ENCODE peak calls at places on chromosomes 4 and X, in eight cellular contexts. One of them, this sample, is unnamed.

GRCh38 chrX:70398899-70399298 is 24.2 kb upstream of the GDPD2 start:
- DNase-seq in right cardiac atrium: no peak
- DNase-seq in stimulated activated CD4-positive, alpha-beta T cell treated with anti-CD3 and anti-CD28 coated beads, TNF-alpha, amount 100 ng/mL, for 24 hours: no peak
- DNase-seq in epithelial cell of proximal tubule: no peak
- DNase-seq in H54: no peak
- DNase-seq in RWPE2: no peak
- DNase-seq in NCI-H1436: no peak
- DNase-seq in stimulated activated naive B cell treated with anti-CD40 and anti-IgM and Interleukin-4, amounts not matched to agents 10 μg/mL and 1 μg/mL and 100 μg/mL, for 72 hours: no peak
- DNase-seq in this sample: no peak

GRCh38 chrX:105775672-105776071 is 46.7 kb upstream of the NRK start:
- DNase-seq in right cardiac atrium: no peak
- DNase-seq in stimulated activated CD4-positive, alpha-beta T cell treated with anti-CD3 and anti-CD28 coated beads, TNF-alpha, amount 100 ng/mL, for 24 hours: no peak
- DNase-seq in epithelial cell of proximal tubule: no peak
- DNase-seq in H54: no peak
- DNase-seq in RWPE2: no peak
- DNase-seq in NCI-H1436: no peak
- DNase-seq in stimulated activated naive B cell treated with anti-CD40 and anti-IgM and Interleukin-4, amounts not matched to agents 10 μg/mL and 1 μg/mL and 100 μg/mL, for 72 hours: no peak
- DNase-seq in this sample: no peak

GRCh38 chr4:111770514-111770913 is 374.7 kb upstream of the FAM241A start:
- DNase-seq in right cardiac atrium: no peak
- DNase-seq in stimulated activated CD4-positive, alpha-beta T cell treated with anti-CD3 and anti-CD28 coated beads, TNF-alpha, amount 100 ng/mL, for 24 hours: no peak
- DNase-seq in epithelial cell of proximal tubule: no peak
- DNase-seq in H54: no peak
- DNase-seq in RWPE2: no peak
- DNase-seq in NCI-H1436: no peak
- DNase-seq in stimulated activated naive B cell treated with anti-CD40 and anti-IgM and Interleukin-4, amounts not matched to agents 10 μg/mL and 1 μg/mL and 100 μg/mL, for 72 hours: no peak
- DNase-seq in this sample: no peak

GRCh38 chr4:147336252-147336651 is 144.6 kb upstream of the EDNRA start:
- DNase-seq in right cardiac atrium: no peak
- DNase-seq in stimulated activated CD4-positive, alpha-beta T cell treated with anti-CD3 and anti-CD28 coated beads, TNF-alpha, amount 100 ng/mL, for 24 hours: no peak
- DNase-seq in epithelial cell of proximal tubule: no peak
- DNase-seq in H54: no peak
- DNase-seq in RWPE2: no peak
- DNase-seq in NCI-H1436: no peak
- DNase-seq in stimulated activated naive B cell treated with anti-CD40 and anti-IgM and Interleukin-4, amounts not matched to agents 10 μg/mL and 1 μg/mL and 100 μg/mL, for 72 hours: no peak
- DNase-seq in this sample: no peak

GRCh38 chr4:66736593-66736992 is 808.7 kb downstream of the CENPC start:
- DNase-seq in right cardiac atrium: no peak
- DNase-seq in stimulated activated CD4-positive, alpha-beta T cell treated with anti-CD3 and anti-CD28 coated beads, TNF-alpha, amount 100 ng/mL, for 24 hours: no peak
- DNase-seq in epithelial cell of proximal tubule: no peak
- DNase-seq in H54: no peak
- DNase-seq in RWPE2: no peak
- DNase-seq in NCI-H1436: no peak
- DNase-seq in stimulated activated naive B cell treated with anti-CD40 and anti-IgM and Interleukin-4, amounts not matched to agents 10 μg/mL and 1 μg/mL and 100 μg/mL, for 72 hours: no peak
- DNase-seq in this sample: no peak

GRCh38 chr4:173509031-173510001 is 20.7 kb downstream of the HAND2 start:
- DNase-seq in right cardiac atrium: peak; percentile 90
- DNase-seq in stimulated activated CD4-positive, alpha-beta T cell treated with anti-CD3 and anti-CD28 coated beads, TNF-alpha, amount 100 ng/mL, for 24 hours: no peak
- DNase-seq in epithelial cell of proximal tubule: no peak
- DNase-seq in H54: no peak
- DNase-seq in RWPE2: no peak
- DNase-seq in NCI-H1436: no peak
- DNase-seq in stimulated activated naive B cell treated with anti-CD40 and anti-IgM and Interleukin-4, amounts not matched to agents 10 μg/mL and 1 μg/mL and 100 μg/mL, for 72 hours: no peak
- DNase-seq in this sample: no peak

GRCh38 chr4:66052426-66052825 is 382.1 kb upstream of the EPHA5 start:
- DNase-seq in right cardiac atrium: no peak
- DNase-seq in stimulated activated CD4-positive, alpha-beta T cell treated with anti-CD3 and anti-CD28 coated beads, TNF-alpha, amount 100 ng/mL, for 24 hours: no peak
- DNase-seq in epithelial cell of proximal tubule: no peak
- DNase-seq in H54: no peak
- DNase-seq in RWPE2: no peak
- DNase-seq in NCI-H1436: no peak
- DNase-seq in stimulated activated naive B cell treated with anti-CD40 and anti-IgM and Interleukin-4, amounts not matched to agents 10 μg/mL and 1 μg/mL and 100 μg/mL, for 72 hours: no peak
- DNase-seq in this sample: no peak

GRCh38 chr4:30718021-30718888 is 1.9 kb upstream of the PCDH7 start:
- DNase-seq in right cardiac atrium: peak; percentile 71
- DNase-seq in stimulated activated CD4-positive, alpha-beta T cell treated with anti-CD3 and anti-CD28 coated beads, TNF-alpha, amount 100 ng/mL, for 24 hours: no peak
- DNase-seq in epithelial cell of proximal tubule: no peak
- DNase-seq in H54: no peak
- DNase-seq in RWPE2: peak; percentile 66
- DNase-seq in NCI-H1436: no peak
- DNase-seq in stimulated activated naive B cell treated with anti-CD40 and anti-IgM and Interleukin-4, amounts not matched to agents 10 μg/mL and 1 μg/mL and 100 μg/mL, for 72 hours: no peak
- DNase-seq in this sample: no peak

GRCh38 chr4:82515705-82516104 is 46.1 kb downstream of the TMEM150C start:
- DNase-seq in right cardiac atrium: peak; percentile 69
- DNase-seq in stimulated activated CD4-positive, alpha-beta T cell treated with anti-CD3 and anti-CD28 coated beads, TNF-alpha, amount 100 ng/mL, for 24 hours: no peak
- DNase-seq in epithelial cell of proximal tubule: peak; percentile 31
- DNase-seq in H54: no peak
- DNase-seq in RWPE2: no peak
- DNase-seq in NCI-H1436: no peak
- DNase-seq in stimulated activated naive B cell treated with anti-CD40 and anti-IgM and Interleukin-4, amounts not matched to agents 10 μg/mL and 1 μg/mL and 100 μg/mL, for 72 hours: no peak
- DNase-seq in this sample: no peak

GRCh38 chr4:172649143-172649542 is 519.5 kb upstream of the GALNT7 start:
- DNase-seq in right cardiac atrium: no peak
- DNase-seq in stimulated activated CD4-positive, alpha-beta T cell treated with anti-CD3 and anti-CD28 coated beads, TNF-alpha, amount 100 ng/mL, for 24 hours: no peak
- DNase-seq in epithelial cell of proximal tubule: no peak
- DNase-seq in H54: no peak
- DNase-seq in RWPE2: no peak
- DNase-seq in NCI-H1436: no peak
- DNase-seq in stimulated activated naive B cell treated with anti-CD40 and anti-IgM and Interleukin-4, amounts not matched to agents 10 μg/mL and 1 μg/mL and 100 μg/mL, for 72 hours: no peak
- DNase-seq in this sample: no peak

GRCh38 chr4:118351851-118352827 is 664 bp downstream of the PRSS12 start:
- DNase-seq in right cardiac atrium: peak; percentile 50
- DNase-seq in stimulated activated CD4-positive, alpha-beta T cell treated with anti-CD3 and anti-CD28 coated beads, TNF-alpha, amount 100 ng/mL, for 24 hours: no peak
- DNase-seq in epithelial cell of proximal tubule: no peak
- DNase-seq in H54: no peak
- DNase-seq in RWPE2: no peak
- DNase-seq in NCI-H1436: no peak
- DNase-seq in stimulated activated naive B cell treated with anti-CD40 and anti-IgM and Interleukin-4, amounts not matched to agents 10 μg/mL and 1 μg/mL and 100 μg/mL, for 72 hours: no peak
- DNase-seq in this sample: peak; percentile 79

GRCh38 chr4:139890810-139891209 is 225.2 kb downstream of the MGST2 start:
- DNase-seq in right cardiac atrium: no peak
- DNase-seq in stimulated activated CD4-positive, alpha-beta T cell treated with anti-CD3 and anti-CD28 coated beads, TNF-alpha, amount 100 ng/mL, for 24 hours: no peak
- DNase-seq in epithelial cell of proximal tubule: no peak
- DNase-seq in H54: no peak
- DNase-seq in RWPE2: no peak
- DNase-seq in NCI-H1436: no peak
- DNase-seq in stimulated activated naive B cell treated with anti-CD40 and anti-IgM and Interleukin-4, amounts not matched to agents 10 μg/mL and 1 μg/mL and 100 μg/mL, for 72 hours: no peak
- DNase-seq in this sample: no peak

GRCh38 chr4:6019316-6020263 is 1.4 kb upstream of the C4orf50 start:
- DNase-seq in right cardiac atrium: peak; percentile 68
- DNase-seq in stimulated activated CD4-positive, alpha-beta T cell treated with anti-CD3 and anti-CD28 coated beads, TNF-alpha, amount 100 ng/mL, for 24 hours: no peak
- DNase-seq in epithelial cell of proximal tubule: peak; percentile 19
- DNase-seq in H54: peak; percentile 72
- DNase-seq in RWPE2: no peak
- DNase-seq in NCI-H1436: peak; percentile 32
- DNase-seq in stimulated activated naive B cell treated with anti-CD40 and anti-IgM and Interleukin-4, amounts not matched to agents 10 μg/mL and 1 μg/mL and 100 μg/mL, for 72 hours: no peak
- DNase-seq in this sample: peak; percentile 36

GRCh38 chrX:85573801-85574200 is 194.3 kb upstream of the POF1B start:
- DNase-seq in right cardiac atrium: no peak
- DNase-seq in stimulated activated CD4-positive, alpha-beta T cell treated with anti-CD3 and anti-CD28 coated beads, TNF-alpha, amount 100 ng/mL, for 24 hours: no peak
- DNase-seq in epithelial cell of proximal tubule: no peak
- DNase-seq in H54: no peak
- DNase-seq in RWPE2: no peak
- DNase-seq in NCI-H1436: no peak
- DNase-seq in stimulated activated naive B cell treated with anti-CD40 and anti-IgM and Interleukin-4, amounts not matched to agents 10 μg/mL and 1 μg/mL and 100 μg/mL, for 72 hours: no peak
- DNase-seq in this sample: no peak

GRCh38 chrX:135484636-135485289 is 35.7 kb upstream of the INTS6L start:
- DNase-seq in right cardiac atrium: no peak
- DNase-seq in stimulated activated CD4-positive, alpha-beta T cell treated with anti-CD3 and anti-CD28 coated beads, TNF-alpha, amount 100 ng/mL, for 24 hours: no peak
- DNase-seq in epithelial cell of proximal tubule: peak; percentile 1
- DNase-seq in H54: peak; percentile 3
- DNase-seq in RWPE2: no peak
- DNase-seq in NCI-H1436: no peak
- DNase-seq in stimulated activated naive B cell treated with anti-CD40 and anti-IgM and Interleukin-4, amounts not matched to agents 10 μg/mL and 1 μg/mL and 100 μg/mL, for 72 hours: peak; percentile 6
- DNase-seq in this sample: peak; percentile 46

GRCh38 chr4:19735012-19735411 is 516.7 kb upstream of the SLIT2 start:
- DNase-seq in right cardiac atrium: no peak
- DNase-seq in stimulated activated CD4-positive, alpha-beta T cell treated with anti-CD3 and anti-CD28 coated beads, TNF-alpha, amount 100 ng/mL, for 24 hours: no peak
- DNase-seq in epithelial cell of proximal tubule: no peak
- DNase-seq in H54: no peak
- DNase-seq in RWPE2: no peak
- DNase-seq in NCI-H1436: no peak
- DNase-seq in stimulated activated naive B cell treated with anti-CD40 and anti-IgM and Interleukin-4, amounts not matched to agents 10 μg/mL and 1 μg/mL and 100 μg/mL, for 72 hours: no peak
- DNase-seq in this sample: no peak

GRCh38 chrX:150314186-150314585 is 48.9 kb upstream of the MAMLD1 start:
- DNase-seq in right cardiac atrium: no peak
- DNase-seq in stimulated activated CD4-positive, alpha-beta T cell treated with anti-CD3 and anti-CD28 coated beads, TNF-alpha, amount 100 ng/mL, for 24 hours: no peak
- DNase-seq in epithelial cell of proximal tubule: no peak
- DNase-seq in H54: no peak
- DNase-seq in RWPE2: no peak
- DNase-seq in NCI-H1436: no peak
- DNase-seq in stimulated activated naive B cell treated with anti-CD40 and anti-IgM and Interleukin-4, amounts not matched to agents 10 μg/mL and 1 μg/mL and 100 μg/mL, for 72 hours: no peak
- DNase-seq in this sample: no peak

GRCh38 chr4:84389406-84389805 is 109.7 kb downstream of the NKX6-1 start:
- DNase-seq in right cardiac atrium: no peak
- DNase-seq in stimulated activated CD4-positive, alpha-beta T cell treated with anti-CD3 and anti-CD28 coated beads, TNF-alpha, amount 100 ng/mL, for 24 hours: no peak
- DNase-seq in epithelial cell of proximal tubule: no peak
- DNase-seq in H54: no peak
- DNase-seq in RWPE2: no peak
- DNase-seq in NCI-H1436: no peak
- DNase-seq in stimulated activated naive B cell treated with anti-CD40 and anti-IgM and Interleukin-4, amounts not matched to agents 10 μg/mL and 1 μg/mL and 100 μg/mL, for 72 hours: no peak
- DNase-seq in this sample: no peak

GRCh38 chr4:71241467-71242401 is 97.1 kb upstream of the SLC4A4 start:
- DNase-seq in right cardiac atrium: peak; percentile 61
- DNase-seq in stimulated activated CD4-positive, alpha-beta T cell treated with anti-CD3 and anti-CD28 coated beads, TNF-alpha, amount 100 ng/mL, for 24 hours: no peak
- DNase-seq in epithelial cell of proximal tubule: no peak
- DNase-seq in H54: no peak
- DNase-seq in RWPE2: no peak
- DNase-seq in NCI-H1436: peak; percentile 0
- DNase-seq in stimulated activated naive B cell treated with anti-CD40 and anti-IgM and Interleukin-4, amounts not matched to agents 10 μg/mL and 1 μg/mL and 100 μg/mL, for 72 hours: no peak
- DNase-seq in this sample: no peak